ENCODE peak calls at places on chromosome 14, in nine cellular contexts. T is SK-N-SH, C is upper lobe of right lung, Z is cardiac fibroblast, U is omental fat pad, V is GM20000, F is lower lobe of right lung, I is lung, Y is IMR-90. J is an unnamed sample.

GRCh38 chr14:76011959-76012802 is 26.6 kb downstream of the IFT43 start:
- DNase-seq in Y (peak), T (no peak), I (no peak), F (no peak), C (no peak), Z (no peak), V (no peak), U (no peak), J (no peak)

GRCh38 chr14:96478119-96478518 is 24.1 kb upstream of the PAPOLA start:
- DNase-seq in T (no peak), U (no peak), I (no peak), C (no peak), F (no peak), Z (no peak), V (no peak), Y (no peak), J (no peak)

GRCh38 chr14:94042433-94043091 is 16.4 kb downstream of the OTUB2 start:
- DNase-seq in Y (no peak), Z (no peak), F (no peak), C (peak), U (no peak), V (no peak), T (no peak), I (no peak), J (peak)

GRCh38 chr14:34851395-34851794 is 23.8 kb downstream of the BAZ1A start:
- DNase-seq in U (no peak), I (no peak), F (no peak), V (no peak), C (no peak), Z (peak), T (no peak), Y (peak), J (peak)

GRCh38 chr14:104560586-104560945 is 19.0 kb upstream of the C14orf180 start:
- DNase-seq in U (no peak), Z (no peak), I (no peak), C (no peak), F (no peak), V (no peak), T (no peak), Y (no peak), J (no peak)

GRCh38 chr14:92041203-92041602 is 1.3 kb upstream of the TRIP11 start:
- DNase-seq in T (no peak), I (no peak), U (no peak), V (no peak), Z (no peak), Y (no peak), F (no peak), C (no peak), J (no peak)

GRCh38 chr14:86462193-86462592 is 932.2 kb downstream of the FLRT2 start:
- DNase-seq in I (no peak), C (no peak), F (no peak), Y (peak), T (no peak), V (no peak), U (no peak), Z (peak), J (peak)

GRCh38 chr14:87014854-87015253 is 978.1 kb downstream of the GALC start:
- DNase-seq in Y (no peak), I (no peak), F (no peak), V (no peak), Z (no peak), T (peak), C (no peak), U (no peak), J (no peak)

GRCh38 chr14:88551094-88551870 is 3.5 kb downstream of the PTPN21 start:
- DNase-seq in Z (peak), Y (peak), V (no peak), T (peak), I (peak), U (no peak), C (peak), F (peak), J (peak)

GRCh38 chr14:83568141-83568540 is 1961.8 kb upstream of the FLRT2 start:
- DNase-seq in V (no peak), I (no peak), Y (peak), F (no peak), T (no peak), C (no peak), Z (no peak), U (no peak), J (peak)

GRCh38 chr14:25413058-25413457 is 363.1 kb upstream of the STXBP6 start:
- DNase-seq in T (no peak), C (no peak), U (no peak), V (no peak), Y (no peak), Z (no peak), I (no peak), F (no peak), J (no peak)

GRCh38 chr14:25406818-25407217 is 356.9 kb upstream of the STXBP6 start:
- DNase-seq in F (no peak), Z (peak), T (no peak), U (no peak), I (no peak), Y (peak), V (no peak), C (no peak), J (peak)

DNA sequence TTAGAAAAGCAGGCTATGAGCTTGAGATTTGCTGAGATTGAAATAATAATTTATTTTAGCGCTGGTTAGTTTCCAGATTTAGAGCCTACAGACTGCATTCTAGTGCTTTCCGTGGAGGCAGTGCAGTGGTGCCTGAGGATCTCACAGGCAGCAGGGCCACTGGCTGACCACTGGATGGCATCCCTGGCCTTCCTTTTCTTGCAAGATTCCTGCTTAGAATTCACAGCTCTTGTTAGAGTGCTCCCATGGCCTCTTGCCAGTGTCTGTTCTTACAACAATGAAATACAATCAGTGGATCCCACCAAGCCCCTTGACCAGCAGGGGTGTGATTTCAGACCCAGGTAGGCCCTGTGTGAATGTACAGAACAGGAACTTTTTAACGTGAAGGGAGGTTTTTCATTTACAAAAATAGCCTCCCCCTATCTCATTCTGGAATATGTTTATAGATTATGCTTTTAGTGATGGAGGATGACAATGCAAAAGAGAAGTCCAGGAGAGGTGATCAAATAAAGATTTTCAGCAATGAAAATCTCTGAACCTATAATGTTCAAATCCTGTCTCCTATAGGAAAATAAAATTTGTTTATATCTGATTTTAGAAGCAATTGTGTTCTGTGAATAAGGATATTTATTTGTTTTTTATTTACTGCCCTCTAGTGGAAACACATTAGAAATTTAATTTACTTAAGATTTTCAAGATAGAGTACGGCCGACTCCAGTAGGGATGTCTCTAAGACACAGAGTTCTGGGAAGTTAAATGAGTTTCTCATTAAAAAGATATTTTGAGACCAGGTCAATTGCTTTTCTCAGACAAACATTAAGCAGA is 362.2 kb upstream of the STXBP6 start:
- DNase-seq in Z (peak), V (no peak), F (no peak), Y (no peak), T (no peak), I (no peak), U (no peak), C (no peak), J (peak)
- TF ChIP-seq CTCF in Z (no peak), V (no peak), F (no peak), Y (peak), T (peak), I (no peak), U (no peak), C (peak), J (peak)

GRCh38 chr14:89841855-89842254 is 112.7 kb downstream of the EFCAB11 start:
- DNase-seq in U (no peak), Y (no peak), V (no peak), F (no peak), Z (no peak), C (no peak), T (no peak), I (no peak), J (no peak)
- TF ChIP-seq CTCF in U (no peak), Y (no peak), V (no peak), F (no peak), Z (no peak), C (no peak), T (no peak), I (no peak), J (no peak)

GRCh38 chr14:20604291-20604690 is 13.1 kb upstream of the RNASE12 start:
- DNase-seq in U (no peak), V (no peak), F (no peak), T (no peak), Y (no peak), I (no peak), Z (no peak), C (no peak), J (no peak)

GRCh38 chr14:20608383-20609095 is 17.4 kb upstream of the RNASE12 start:
- DNase-seq in U (no peak), C (no peak), I (no peak), F (no peak), T (no peak), Y (no peak), V (no peak), Z (no peak), J (no peak)

GRCh38 chr14:20606902-20607242 is 15.7 kb upstream of the RNASE12 start:
- DNase-seq in F (no peak), C (no peak), Z (no peak), U (no peak), T (no peak), V (no peak), I (no peak), Y (no peak), J (no peak)

GRCh38 chr14:20607617-20608016 is 16.4 kb upstream of the RNASE12 start:
- DNase-seq in Y (no peak), F (no peak), U (no peak), Z (no peak), C (no peak), I (no peak), V (no peak), T (no peak), J (no peak)

DNA sequence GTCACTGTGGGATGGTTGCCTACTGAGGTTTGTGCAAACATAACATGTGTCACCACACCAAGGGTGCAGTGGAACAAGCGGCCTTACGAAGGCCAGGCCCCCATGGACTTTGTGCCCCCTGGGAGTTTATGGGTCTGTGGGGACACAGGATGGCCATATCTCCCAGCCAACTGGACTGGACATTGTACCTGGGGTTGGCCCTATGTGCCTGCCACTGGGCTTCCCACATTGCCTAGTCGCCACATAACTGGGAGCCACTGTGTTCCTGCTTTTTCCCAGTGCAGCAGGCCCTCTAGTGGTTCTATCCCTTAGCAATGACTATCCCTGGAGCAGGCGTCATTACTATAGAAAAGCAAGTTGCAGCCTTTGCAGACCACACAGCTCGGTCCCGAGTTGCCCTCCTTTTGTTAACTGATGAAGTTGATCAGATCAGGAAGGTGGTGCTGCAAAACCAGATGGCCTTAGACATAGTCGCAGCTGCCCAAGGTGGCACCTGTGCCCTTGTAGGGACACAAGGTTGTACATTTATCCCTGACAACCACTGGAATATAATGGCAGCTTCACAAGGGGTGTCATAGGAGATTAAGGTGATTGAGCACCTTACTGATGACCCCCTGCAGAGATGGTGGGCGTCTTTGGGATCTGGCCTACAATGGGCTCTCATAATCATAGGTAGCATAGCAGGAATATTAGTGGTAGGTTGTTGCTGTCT is 15.2 kb upstream of the RNASE12 start:
- DNase-seq in T (peak), U (no peak), F (no peak), V (peak), I (no peak), C (no peak), Y (peak), Z (peak), J (no peak)
- TF ChIP-seq CTCF in T (peak), U (no peak), F (peak), V (peak), I (peak), C (peak), Y (peak), Z (peak), J (peak)

DNA sequence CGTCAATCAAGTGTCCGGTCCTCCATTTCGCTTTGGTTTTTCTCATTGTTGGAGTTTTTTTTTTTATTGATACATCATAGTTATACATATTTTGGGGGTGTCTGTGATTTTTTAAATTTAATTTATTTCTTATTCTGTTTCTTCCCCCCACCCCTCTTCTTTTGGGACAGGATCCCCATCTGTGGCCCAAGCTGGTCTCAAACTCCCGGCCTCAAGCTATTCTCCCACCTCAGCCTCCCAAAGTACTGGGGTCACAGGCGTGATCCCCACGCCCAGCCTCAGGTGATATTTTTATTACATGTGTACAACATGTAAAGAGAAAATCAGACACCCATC is 51.3 kb upstream of the ZFP36L1 start:
- DNase-seq in C (no peak), U (no peak), T (no peak), I (peak), Y (no peak), Z (no peak), F (no peak), V (no peak), J (no peak)
- TF ChIP-seq CTCF in C (no peak), U (no peak), T (no peak), I (no peak), Y (no peak), Z (no peak), F (peak), V (no peak), J (no peak)